ENCODE peak calls at places on chromosomes 16 and 17, in five cellular contexts. H is fibroblast of the aortic adventitia, E is right lobe of liver, X is transverse colon, D is omental fat pad. K is an unnamed sample.

GRCh38 chr16:62014534-62014933 is 21.7 kb downstream of the CDH8 start:
- DNase-seq in H (no peak), E (no peak), X (no peak), D (no peak), K (no peak)

GRCh38 chr16:84559311-84559932 is 55.0 kb upstream of the MEAK7 start:
- DNase-seq in H (no peak), E (peak), X (peak), D (no peak), K (no peak)

GRCh38 chr16:88303890-88304819 is 78.6 kb upstream of the ZNF469 start:
- DNase-seq in H (peak), E (peak), X (no peak), D (no peak), K (no peak)

GRCh38 chr17:60901806-60902205 is 224.2 kb downstream of the BCAS3 start:
- DNase-seq in H (peak), E (no peak), X (no peak), D (no peak), K (no peak)

GRCh38 chr17:82776454-82776853 is 24.6 kb downstream of the TBCD start:
- DNase-seq in H (no peak), E (no peak), X (no peak), D (no peak), K (no peak)

GRCh38 chr16:17296412-17296811 is 174.3 kb downstream of the XYLT1 start:
- DNase-seq in H (no peak), E (no peak), X (no peak), D (no peak), K (no peak)

GRCh38 chr16:70604407-70605283 is 41.7 kb upstream of the IL34 start:
- DNase-seq in H (no peak), E (no peak), X (no peak), D (no peak), K (no peak)

GRCh38 chr17:41799366-41799765 is 12.4 kb downstream of the P3H4 start:
- DNase-seq in H (no peak), E (no peak), X (no peak), D (no peak), K (no peak)

GRCh38 chr16:20920799-20921198 is 20.2 kb downstream of the LYRM1 start:
- DNase-seq in H (no peak), E (no peak), X (no peak), D (no peak), K (no peak)

GRCh38 chr16:50616883-50617629 is 64.1 kb downstream of the SNX20 start:
- DNase-seq in H (no peak), E (peak), X (no peak), D (no peak), K (peak)

GRCh38 chr16:56370185-56370584 is 55.2 kb downstream of the AMFR start:
- DNase-seq in H (peak), E (no peak), X (no peak), D (no peak), K (no peak)

GRCh38 chr16:46929378-46930332 is 43.8 kb downstream of the DNAJA2 start:
- DNase-seq in H (peak), E (peak), X (peak), D (peak), K (no peak)

GRCh38 chr17:28747046-28747691 is 3.4 kb downstream of the TRAF4 start:
- DNase-seq in H (no peak), E (peak), X (peak), D (no peak), K (peak)

GRCh38 chr16:87850009-87851006 is 19.0 kb downstream of the SLC7A5 start:
- DNase-seq in H (peak), E (peak), X (peak), D (peak), K (no peak)

GRCh38 chr17:39327109-39327508 is 74.3 kb downstream of the FBXL20 start:
- DNase-seq in H (no peak), E (no peak), X (no peak), D (no peak), K (peak)

GRCh38 chr17:7744416-7744815 is 26.9 kb downstream of the DNAH2 start:
- DNase-seq in H (peak), E (no peak), X (no peak), D (no peak), K (no peak)

GRCh38 chr17:61410100-61410551 is 10.5 kb downstream of the TBX2 start:
- DNase-seq in H (no peak), E (peak), X (no peak), D (no peak), K (no peak)

GRCh38 chr17:29734640-29735039 is 111.9 kb upstream of the CORO6 start:
- DNase-seq in H (no peak), E (no peak), X (no peak), D (no peak), K (no peak)

GRCh38 chr17:5821057-5821456 is 236.7 kb upstream of the NLRP1 start:
- DNase-seq in H (no peak), E (no peak), X (no peak), D (no peak), K (no peak)

GRCh38 chr17:76695059-76695892 is 15.5 kb downstream of the MXRA7 start:
- DNase-seq in H (peak), E (no peak), X (no peak), D (no peak), K (no peak)

GRCh38 chr17:28901866-28902818 is 737 bp downstream of the DHRS13 start:
- DNase-seq in H (no peak), E (peak), X (peak), D (peak), K (no peak)

GRCh38 chr17:19312406-19312805 is 50.1 kb downstream of the B9D1 start:
- DNase-seq in H (no peak), E (peak), X (no peak), D (no peak), K (no peak)

GRCh38 chr16:88014954-88015805 is 63.9 kb downstream of the BANP start:
- DNase-seq in H (no peak), E (no peak), X (no peak), D (no peak), K (no peak)

GRCh38 chr17:34673995-34674900 is 94.9 kb downstream of the TMEM132E start:
- DNase-seq in H (no peak), E (no peak), X (no peak), D (no peak), K (peak)

GRCh38 chr17:70865993-70866804 is 696.9 kb downstream of the KCNJ2 start:
- DNase-seq in H (no peak), E (no peak), X (no peak), D (no peak), K (no peak)

GRCh38 chr16:51156836-51157235 is 5.8 kb upstream of the SALL1 start:
- DNase-seq in H (no peak), E (no peak), X (no peak), D (no peak), K (no peak)

GRCh38 chr16:11256657-11257130 is 690 bp upstream of the SOCS1 start:
- DNase-seq in H (peak), E (peak), X (peak), D (no peak), K (no peak)

GRCh38 chr16:85681255-85681654 is 7.5 kb downstream of the GINS2 start:
- DNase-seq in H (no peak), E (peak), X (peak), D (no peak), K (peak)

GRCh38 chr16:2748757-2749455 is 3.5 kb upstream of the SRRM2 start:
- DNase-seq in H (no peak), E (peak), X (no peak), D (no peak), K (no peak)

GRCh38 chr17:43713494-43714162 is 45.0 kb downstream of the SOST start:
- DNase-seq in H (no peak), E (no peak), X (no peak), D (no peak), K (no peak)

DNA sequence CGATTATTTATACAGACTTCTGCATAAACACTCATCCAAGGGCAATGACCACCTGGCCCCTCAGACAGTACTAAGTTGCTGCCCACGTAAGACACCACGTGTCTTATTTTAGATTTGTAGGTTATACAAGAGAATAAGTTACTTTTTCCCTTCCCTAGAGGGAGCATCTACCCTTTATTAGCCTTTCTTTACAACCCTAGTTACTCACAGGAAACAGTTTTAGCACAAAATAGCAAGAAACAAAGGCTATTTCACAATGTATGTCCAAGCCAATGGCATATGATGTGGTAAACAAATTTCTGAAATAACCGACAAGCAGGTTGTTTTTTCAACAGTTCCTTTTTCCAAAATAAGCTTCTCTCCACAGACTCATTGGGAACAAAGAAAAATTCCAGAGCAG is 50.1 kb upstream of the ERN1 start:
- DNase-seq in H (peak), E (no peak), X (no peak), D (no peak), K (no peak)
- TF ChIP-seq CTCF in H (peak), E (no peak), X (no peak), D (no peak), K (no peak)

GRCh38 chr17:62625870-62626200 is 1.6 kb upstream of the MRC2 start:
- DNase-seq in H (no peak), E (no peak), X (no peak), D (no peak), K (no peak)
- TF ChIP-seq CTCF in H (no peak), E (no peak), X (no peak), D (no peak), K (no peak)

DNA sequence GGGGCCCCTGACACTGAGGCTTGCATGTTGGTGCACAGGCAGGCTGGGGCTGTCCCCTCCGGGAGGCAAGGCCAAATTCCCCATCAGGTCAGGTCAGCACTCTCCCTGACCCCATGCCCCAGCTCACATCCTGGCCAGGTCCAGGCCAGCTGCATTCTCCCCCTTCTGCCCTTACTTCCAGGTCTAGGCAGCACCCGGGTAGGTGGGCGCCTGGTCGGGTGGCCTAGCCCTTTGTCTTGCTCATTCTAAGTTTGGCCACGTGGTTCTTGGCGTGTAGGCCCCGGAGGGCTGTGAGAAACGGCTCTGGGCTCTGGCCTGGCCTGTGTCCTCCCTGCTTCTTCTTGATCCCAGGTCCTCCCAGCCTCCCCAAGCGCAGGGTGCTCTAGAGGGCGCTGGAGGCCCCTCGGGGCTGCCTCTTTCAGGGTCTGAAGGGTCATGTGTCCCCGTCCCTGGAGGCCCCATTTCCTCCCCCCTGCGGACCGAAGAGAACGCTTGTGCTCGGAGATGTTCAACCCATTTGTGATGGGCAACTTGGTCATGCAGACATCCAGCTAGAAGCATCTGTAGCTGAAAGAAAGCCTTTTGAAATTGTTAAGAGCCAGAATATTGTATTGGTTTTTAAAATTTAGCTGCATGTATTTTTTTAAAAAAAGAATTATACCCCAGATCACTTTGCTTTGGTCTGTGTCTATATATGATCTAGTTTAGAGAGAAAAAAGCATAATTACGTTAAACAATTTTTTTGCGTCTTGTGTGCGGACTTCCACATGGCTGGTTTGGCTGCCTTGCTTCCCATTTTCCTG is 6.7 kb downstream of the BAHCC1 start:
- DNase-seq in H (peak), E (no peak), X (peak), D (no peak), K (no peak)
- TF ChIP-seq CTCF in H (peak), E (no peak), X (no peak), D (no peak), K (no peak)

DNA sequence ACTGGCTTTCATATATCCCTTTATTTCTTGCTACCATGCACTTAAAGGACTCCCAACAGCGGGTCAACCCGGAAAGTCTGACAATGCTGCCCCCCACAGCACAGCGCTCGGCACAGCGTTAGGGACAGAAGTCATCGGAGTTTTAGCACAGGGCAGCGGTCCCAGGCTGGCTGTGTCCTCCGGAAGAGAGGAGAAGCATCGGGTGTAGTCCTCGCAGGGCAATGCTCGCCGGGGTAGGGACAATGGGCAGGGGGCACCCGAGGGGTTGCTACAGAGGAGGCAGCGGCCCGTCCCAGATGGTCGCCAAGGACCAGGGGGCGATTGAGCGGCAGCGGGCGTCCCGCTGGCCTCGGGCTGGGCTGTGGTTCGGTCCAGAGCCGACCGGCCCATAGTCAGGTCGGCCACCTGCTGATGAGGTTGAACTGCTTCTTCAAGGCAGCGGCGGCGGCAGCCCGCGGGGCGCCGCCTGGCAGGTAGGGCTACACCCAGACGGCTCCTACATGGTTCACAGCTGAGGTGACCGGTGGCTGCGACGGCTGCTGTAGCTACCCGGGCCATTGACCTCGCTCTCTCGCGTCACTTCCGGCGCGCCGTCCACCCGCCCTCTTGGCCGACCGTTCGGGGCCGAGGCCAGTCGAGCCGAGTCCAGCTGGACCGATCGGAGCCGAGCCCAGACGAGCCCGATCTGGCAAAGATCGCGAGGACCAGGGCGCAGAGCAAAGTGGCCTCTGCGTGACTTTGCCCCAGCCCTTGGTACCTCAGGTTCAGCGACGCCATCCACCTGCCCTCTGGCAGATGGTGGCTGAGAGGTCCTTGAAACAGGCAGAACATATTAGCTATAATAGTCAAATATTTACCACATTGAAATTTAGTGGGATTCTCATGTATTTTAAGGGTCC is 4.7 kb upstream of the LCMT1 start:
- DNase-seq in H (peak), E (peak), X (peak), D (peak), K (peak)
- TF ChIP-seq CTCF in H (peak), E (peak), X (peak), D (no peak), K (peak)

GRCh38 chr16:81938331-81939163 is 72.7 kb downstream of the SDR42E1 start:
- DNase-seq in H (no peak), E (no peak), X (no peak), D (no peak), K (no peak)

GRCh38 chr16:81936209-81936608 is 75.1 kb downstream of the SDR42E1 start:
- DNase-seq in H (no peak), E (no peak), X (no peak), D (no peak), K (no peak)

GRCh38 chr16:81937305-81938038 is 73.8 kb downstream of the SDR42E1 start:
- DNase-seq in H (no peak), E (no peak), X (no peak), D (no peak), K (no peak)

GRCh38 chr16:81940781-81941560 is 70.3 kb downstream of the SDR42E1 start:
- DNase-seq in H (peak), E (no peak), X (no peak), D (no peak), K (peak)

GRCh38 chr16:81939164-81940067 is 71.9 kb downstream of the SDR42E1 start:
- DNase-seq in H (no peak), E (no peak), X (no peak), D (no peak), K (no peak)
- TF ChIP-seq CTCF in H (no peak), E (no peak), X (no peak), D (no peak), K (no peak)

GRCh38 chr16:57462209-57462977 is at the start of gene POLR2C:
- DNase-seq in H (peak), E (peak), X (peak), D (peak), K (peak)
- TF ChIP-seq CTCF in H (peak), E (peak), X (peak), D (peak), K (peak)

GRCh38 chr16:72073831-72074230 is 10.8 kb downstream of the HPR start:
- DNase-seq in H (peak), E (no peak), X (no peak), D (no peak), K (no peak)
- TF ChIP-seq CTCF in H (no peak), E (no peak), X (no peak), D (no peak), K (no peak)

GRCh38 chr17:1532836-1533602 is 16.6 kb upstream of the INPP5K start:
- DNase-seq in H (no peak), E (no peak), X (no peak), D (no peak), K (no peak)
- TF ChIP-seq CTCF in H (no peak), E (peak), X (no peak), D (no peak), K (no peak)

K was measured in LNCaP clone FGC.